ENCODE peak calls at places on chromosomes 13 and 19, in eight cellular contexts. K is K562, L is prostate gland, T is GM23338, B is Panc1, Q is SK-N-MC, G is HCT116, I is breast epithelium. F is an unnamed sample.

GRCh38 chr19:23470873-23471555 is 75.7 kb upstream of the ZNF91 start:
- DNase-seq in K (no peak), L (no peak), T (peak), B (no peak), Q (no peak), G (no peak), I (no peak), F (no peak)

GRCh38 chr13:33676045-33676699 is 141.8 kb upstream of the RFC3 start:
- DNase-seq in K (no peak), L (no peak), T (no peak), B (no peak), Q (no peak), G (no peak), I (no peak), F (no peak)

GRCh38 chr19:17468302-17469091 is 1.8 kb upstream of the SLC27A1 start:
- DNase-seq in K (no peak), L (peak), T (peak), B (no peak), Q (no peak), G (no peak), I (peak), F (no peak)

GRCh38 chr13:49443327-49443688 is 556 bp downstream of the CAB39L start:
- DNase-seq in K (no peak), L (peak), T (no peak), B (no peak), Q (no peak), G (no peak), I (no peak), F (no peak)

GRCh38 chr13:60617863-60618733 is 221.1 kb downstream of the TDRD3 start:
- DNase-seq in K (no peak), L (no peak), T (peak), B (no peak), Q (peak), G (no peak), I (no peak), F (no peak)

GRCh38 chr13:96075953-96076543 is 13.9 kb upstream of the HS6ST3 start:
- DNase-seq in K (peak), L (no peak), T (peak), B (no peak), Q (no peak), G (no peak), I (no peak), F (no peak)

GRCh38 chr13:66994498-66995365 is 235.4 kb downstream of the PCDH9 start:
- DNase-seq in K (no peak), L (no peak), T (no peak), B (no peak), Q (no peak), G (no peak), I (no peak), F (no peak)

GRCh38 chr13:53005631-53006030 is 23.0 kb upstream of the OLFM4 start:
- DNase-seq in K (no peak), L (no peak), T (no peak), B (no peak), Q (no peak), G (no peak), I (no peak), F (no peak)

GRCh38 chr13:37811441-37811840 is 58.1 kb downstream of the TRPC4 start:
- DNase-seq in K (no peak), L (no peak), T (no peak), B (no peak), Q (no peak), G (no peak), I (no peak), F (no peak)

GRCh38 chr13:94129490-94129894 is 350.0 kb downstream of the DCT start:
- DNase-seq in K (no peak), L (no peak), T (no peak), B (no peak), Q (no peak), G (no peak), I (no peak), F (no peak)

GRCh38 chr19:30160426-30160825 is 211.8 kb upstream of the ZNF536 start:
- DNase-seq in K (no peak), L (no peak), T (no peak), B (no peak), Q (no peak), G (no peak), I (no peak), F (no peak)

GRCh38 chr13:44842158-44842557 is 147.1 kb downstream of the NUFIP1 start:
- DNase-seq in K (no peak), L (no peak), T (no peak), B (no peak), Q (no peak), G (no peak), I (no peak), F (no peak)

GRCh38 chr13:21738636-21739035 is 67.8 kb downstream of the FGF9 start:
- DNase-seq in K (no peak), L (no peak), T (no peak), B (no peak), Q (no peak), G (no peak), I (no peak), F (no peak)

GRCh38 chr13:40344270-40345148 is 321.9 kb downstream of the FOXO1 start:
- DNase-seq in K (no peak), L (no peak), T (no peak), B (no peak), Q (no peak), G (no peak), I (no peak), F (no peak)

GRCh38 chr13:110010433-110011135 is 224.2 kb upstream of the IRS2 start:
- DNase-seq in K (no peak), L (no peak), T (no peak), B (no peak), Q (no peak), G (no peak), I (no peak), F (no peak)

GRCh38 chr13:102863590-102863989 is 17.8 kb downstream of the ERCC5 start:
- DNase-seq in K (no peak), L (no peak), T (no peak), B (no peak), Q (no peak), G (no peak), I (no peak), F (no peak)

GRCh38 chr19:29446331-29446730 is 79.5 kb upstream of the VSTM2B start:
- DNase-seq in K (no peak), L (no peak), T (no peak), B (no peak), Q (no peak), G (no peak), I (no peak), F (no peak)

GRCh38 chr13:61734683-61735082 is 319.0 kb upstream of the PCDH20 start:
- DNase-seq in K (no peak), L (no peak), T (no peak), B (no peak), Q (no peak), G (no peak), I (no peak), F (no peak)

GRCh38 chr13:73870036-73870741 is 264.0 kb downstream of the KLF12 start:
- DNase-seq in K (no peak), L (no peak), T (no peak), B (no peak), Q (no peak), G (no peak), I (no peak), F (no peak)

GRCh38 chr19:32208060-32208459 is 137.3 kb upstream of the ZNF507 start:
- DNase-seq in K (no peak), L (no peak), T (no peak), B (no peak), Q (no peak), G (no peak), I (no peak), F (no peak)

GRCh38 chr19:12194827-12195500 is 32.1 kb downstream of the ZNF136 start:
- DNase-seq in K (no peak), L (peak), T (peak), B (no peak), Q (no peak), G (no peak), I (peak), F (no peak)

GRCh38 chr13:31250435-31250834 is 50.7 kb downstream of the B3GLCT start:
- DNase-seq in K (no peak), L (no peak), T (no peak), B (no peak), Q (no peak), G (no peak), I (no peak), F (no peak)

GRCh38 chr19:46482645-46483044 is 11.3 kb upstream of the PNMA8A start:
- DNase-seq in K (no peak), L (no peak), T (no peak), B (no peak), Q (no peak), G (no peak), I (no peak), F (no peak)

GRCh38 chr19:17183858-17184271 is 31.3 kb upstream of the USE1 start:
- DNase-seq in K (no peak), L (no peak), T (no peak), B (no peak), Q (no peak), G (no peak), I (no peak), F (no peak)

GRCh38 chr13:52348081-52348480 is 57.9 kb downstream of the THSD1 start:
- DNase-seq in K (no peak), L (no peak), T (no peak), B (no peak), Q (no peak), G (peak), I (no peak), F (no peak)

GRCh38 chr19:45424191-45425058 is 708 bp upstream of the ERCC1 start:
- DNase-seq in K (peak), L (peak), T (peak), B (no peak), Q (no peak), G (peak), I (no peak), F (no peak)

GRCh38 chr19:1941146-1942077 is at the start of gene CSNK1G2:
- DNase-seq in K (peak), L (no peak), T (no peak), B (no peak), Q (no peak), G (no peak), I (no peak), F (no peak)

GRCh38 chr13:95921485-95921884 is 131.7 kb downstream of the UGGT2 start:
- DNase-seq in K (no peak), L (no peak), T (no peak), B (no peak), Q (no peak), G (no peak), I (no peak), F (no peak)

DNA sequence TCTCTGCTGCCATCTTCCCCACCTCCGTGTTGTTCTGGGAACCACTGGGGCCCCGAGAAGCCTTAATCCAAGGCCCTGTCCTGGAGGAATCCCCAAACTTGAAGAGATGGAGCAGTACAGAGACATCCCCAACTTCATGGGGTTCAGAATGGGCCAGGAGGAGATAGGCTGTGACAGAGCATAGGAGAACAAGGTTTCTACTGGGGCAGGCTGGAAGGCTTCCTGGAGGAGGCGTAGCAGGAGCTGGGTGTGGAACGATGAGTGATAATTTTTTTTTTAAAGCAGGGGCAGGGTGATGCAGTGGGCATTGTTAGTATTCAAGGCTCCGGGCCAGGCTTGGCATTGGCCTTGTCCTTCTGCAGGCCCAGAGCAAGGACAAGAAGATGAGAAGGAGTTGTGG is 3.3 kb downstream of the CYP4F8 start:
- DNase-seq in K (no peak), L (no peak), T (no peak), B (no peak), Q (no peak), G (no peak), I (no peak), F (no peak)
- TF ChIP-seq POLR2AphosphoS5 in K (no peak), L (no peak), T (no peak), B (no peak), Q (no peak), G (no peak), I (no peak), F (no peak)

DNA sequence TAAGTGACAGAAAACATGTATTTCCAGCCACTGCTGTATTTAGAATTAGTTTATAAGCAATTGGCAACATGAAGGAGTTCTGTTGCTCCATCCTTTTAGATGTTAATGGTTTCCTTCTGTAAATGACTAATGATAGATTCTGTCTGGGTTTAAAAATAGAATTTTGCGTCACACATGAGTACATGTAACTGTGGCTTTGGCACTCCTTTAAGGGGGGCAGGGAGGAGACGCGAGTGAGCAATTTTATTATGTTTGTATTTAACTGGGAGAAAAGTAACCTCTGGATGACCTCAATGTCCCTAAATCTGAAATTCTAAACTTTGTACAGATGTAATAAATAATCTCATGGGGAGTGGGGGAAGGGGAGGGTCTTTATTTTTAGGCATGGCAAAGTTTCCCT is 237.6 kb downstream of the RGCC start:
- DNase-seq in K (peak), L (peak), T (no peak), B (peak), Q (peak), G (peak), I (no peak), F (peak)
- TF ChIP-seq POLR2AphosphoS5 in K (no peak), L (peak), T (no peak), B (no peak), Q (no peak), G (no peak), I (no peak), F (no peak)

GRCh38 chr19:49489601-49490167 is 2.3 kb downstream of the RPL13A start:
- DNase-seq in K (peak), L (no peak), T (no peak), B (no peak), Q (no peak), G (no peak), I (no peak), F (no peak)

GRCh38 chr19:49487277-49488045 is at the start of gene RPL13A:
- DNase-seq in K (peak), L (peak), T (peak), B (peak), Q (peak), G (peak), I (peak), F (peak)

GRCh38 chr19:49486710-49487276 is 615 bp upstream of the RPL13A start:
- DNase-seq in K (no peak), L (no peak), T (no peak), B (no peak), Q (no peak), G (no peak), I (no peak), F (no peak)

GRCh38 chr19:49488863-49489537 is 1.6 kb downstream of the RPL13A start:
- DNase-seq in K (no peak), L (no peak), T (no peak), B (no peak), Q (no peak), G (no peak), I (no peak), F (no peak)

GRCh38 chr19:49488046-49488862 is 846 bp downstream of the RPL13A start:
- DNase-seq in K (no peak), L (no peak), T (no peak), B (no peak), Q (no peak), G (no peak), I (no peak), F (no peak)
- TF ChIP-seq POLR2AphosphoS5 in K (no peak), L (no peak), T (no peak), B (no peak), Q (no peak), G (peak), I (no peak), F (no peak)

DNA sequence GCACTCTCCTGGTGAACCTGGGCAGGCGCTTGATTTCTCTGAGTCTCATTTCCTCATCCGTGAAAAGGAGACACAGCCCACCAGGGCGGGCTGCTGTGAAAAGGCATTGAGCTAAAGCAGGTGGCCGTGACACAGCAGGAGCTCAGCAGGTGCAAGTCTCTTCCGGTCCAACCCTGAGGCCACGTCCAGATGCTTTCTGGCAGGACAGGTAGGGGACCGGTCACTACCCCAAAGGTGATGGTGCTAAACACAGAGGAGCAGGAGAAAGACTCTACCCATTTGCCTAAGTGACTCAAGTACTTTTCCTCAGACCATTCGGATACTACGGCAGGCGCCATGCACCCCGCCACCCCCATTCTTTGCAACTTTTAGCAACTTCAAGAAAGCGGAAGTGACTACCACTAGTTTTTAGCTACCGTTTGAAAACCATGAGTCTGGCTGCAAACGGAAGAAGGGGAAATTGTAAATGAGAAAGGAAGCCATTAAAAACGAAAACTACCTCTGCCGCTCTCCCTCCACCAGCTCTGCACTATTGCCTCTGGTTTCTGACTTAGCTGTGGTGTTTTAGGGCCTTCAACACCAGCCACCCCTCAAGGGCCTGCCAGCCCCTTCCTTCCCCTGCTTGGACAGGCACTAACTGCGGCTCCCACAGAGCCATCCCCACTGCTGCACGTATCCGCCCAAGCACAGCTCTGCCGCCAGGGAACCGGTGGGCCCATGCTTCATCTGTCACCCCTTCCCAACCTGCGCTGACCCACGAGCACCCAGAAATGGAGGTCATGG is 4.8 kb downstream of the PPP6R1 start:
- DNase-seq in K (no peak), L (no peak), T (peak), B (no peak), Q (no peak), G (no peak), I (no peak), F (peak)
- TF ChIP-seq POLR2AphosphoS5 in K (no peak), L (no peak), T (no peak), B (no peak), Q (no peak), G (no peak), I (no peak), F (peak)

F was measured in GM12891.